ENCODE peak calls at places on chromosomes 12 and 14, in five cellular contexts. S, X, T, Q and H are unnamed samples.
A peak's percentile ranks its signal among the peaks of the same experiment; 100 is the strongest.

GRCh38 chr12:93979189-93979588 is 169.2 kb upstream of the PLXNC1 start:
- DNase-seq in X (no peak), S (peak; percentile 19), Q (peak; percentile 70), T (peak; percentile 35), H (no peak)

GRCh38 chr12:127760996-127761395 is 506.0 kb upstream of the TMEM132C start:
- DNase-seq in T (no peak), S (no peak), Q (no peak), X (no peak), H (no peak)

GRCh38 chr14:23102801-23103200 is 2.0 kb downstream of the CIROP start:
- DNase-seq in T (no peak), X (no peak), S (no peak), Q (no peak), H (no peak)

GRCh38 chr12:40946612-40947194 is 241.4 kb upstream of the PDZRN4 start:
- DNase-seq in X (no peak), S (no peak), T (no peak), Q (peak; percentile 58), H (no peak)

GRCh38 chr14:105383083-105383730 is 15.1 kb upstream of the TEX22 start:
- DNase-seq in S (no peak), X (no peak), Q (no peak), T (no peak), H (no peak)

GRCh38 chr14:49907186-49907585 is 14.3 kb downstream of the ARF6 start:
- DNase-seq in T (no peak), X (no peak), S (no peak), Q (no peak), H (no peak)

GRCh38 chr12:71442567-71442931 is 3.0 kb downstream of the LGR5 start:
- DNase-seq in T (no peak), S (no peak), X (no peak), Q (no peak), H (no peak)

GRCh38 chr12:40692617-40693502 is 621 bp downstream of the CNTN1 start:
- DNase-seq in Q (no peak), S (no peak), X (no peak), T (no peak), H (peak; percentile 37)

GRCh38 chr14:100067971-100068959 is 3.0 kb downstream of the EVL start:
- DNase-seq in Q (peak; percentile 57), S (peak; percentile 28), T (peak; percentile 67), X (peak; percentile 88), H (no peak)

GRCh38 chr12:120362516-120363273 is 6.3 kb downstream of the MSI1 start:
- DNase-seq in Q (no peak), T (no peak), S (no peak), X (no peak), H (no peak)

GRCh38 chr14:23056956-23057756 is at the start of gene CDH24:
- DNase-seq in S (peak; percentile 61), T (peak; percentile 80), Q (peak; percentile 72), X (peak; percentile 76), H (peak; percentile 86)

GRCh38 chr14:64970041-64970440 is 2.1 kb downstream of the RAB15 start:
- DNase-seq in T (no peak), Q (no peak), S (no peak), X (no peak), H (no peak)

GRCh38 chr12:96465896-96466295 is 23.5 kb upstream of the CFAP54 start:
- DNase-seq in T (no peak), X (no peak), S (no peak), Q (no peak), H (no peak)

GRCh38 chr14:98754343-98755025 is 517.5 kb downstream of the BCL11B start:
- DNase-seq in X (no peak), S (no peak), Q (no peak), T (no peak), H (no peak)

GRCh38 chr14:75141967-75142366 is 15.1 kb upstream of the NEK9 start:
- DNase-seq in S (no peak), Q (peak; percentile 80), T (no peak), X (no peak), H (no peak)

GRCh38 chr14:32934891-32935633 is 3.6 kb upstream of the NPAS3 start:
- DNase-seq in Q (peak; percentile 9), X (no peak), S (no peak), T (no peak), H (peak; percentile 26)

GRCh38 chr14:50082784-50083466 is 33.4 kb downstream of the VCPKMT start:
- DNase-seq in Q (peak; percentile 70), X (peak; percentile 83), T (peak; percentile 57), S (no peak), H (no peak)

GRCh38 chr12:106771425-106771824 is 3.1 kb upstream of the RIC8B start:
- DNase-seq in T (no peak), Q (no peak), S (no peak), X (no peak), H (no peak)

GRCh38 chr12:106769546-106769945 is 4.9 kb upstream of the RIC8B start:
- DNase-seq in T (no peak), X (no peak), S (no peak), Q (no peak), H (no peak)

GRCh38 chr12:106767954-106768501 is 6.5 kb upstream of the RIC8B start:
- DNase-seq in S (no peak), X (no peak), T (no peak), Q (peak; percentile 60), H (peak; percentile 49)

GRCh38 chr12:106767206-106767605 is 7.3 kb upstream of the RIC8B start:
- DNase-seq in S (no peak), T (no peak), X (no peak), Q (no peak), H (no peak)

DNA sequence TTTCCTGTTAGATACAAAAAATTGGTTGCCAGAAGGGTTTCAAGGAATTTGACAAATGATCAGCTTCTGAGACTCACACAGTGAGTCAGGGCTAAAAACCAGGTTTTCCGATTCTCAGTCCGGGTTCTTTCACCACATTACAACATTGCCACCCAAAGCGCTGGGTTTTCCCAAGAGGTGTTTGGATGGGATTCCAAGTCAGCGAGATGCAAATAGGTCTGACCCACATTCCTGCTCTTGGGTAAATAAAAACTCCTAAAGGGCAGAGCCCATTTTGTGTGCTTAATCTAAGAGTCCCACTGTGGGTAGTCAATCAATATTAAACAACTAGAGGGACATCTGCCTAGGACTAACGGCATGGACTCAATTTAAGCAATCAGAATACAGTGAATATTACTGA is 5.4 kb upstream of the RIC8B start:
- DNase-seq in S (no peak), T (no peak), Q (no peak), X (no peak), H (no peak)
- TF ChIP-seq CTCF in S (no peak), T (no peak), Q (no peak), X (no peak), H (no peak)

GRCh38 chr14:103031956-103032355 is 25.4 kb downstream of the CDC42BPB start:
- DNase-seq in X (no peak), Q (no peak), T (peak; percentile 44), S (no peak), H (no peak)
- TF ChIP-seq CTCF in X (no peak), Q (no peak), T (no peak), S (peak; percentile 4), H (no peak)

DNA sequence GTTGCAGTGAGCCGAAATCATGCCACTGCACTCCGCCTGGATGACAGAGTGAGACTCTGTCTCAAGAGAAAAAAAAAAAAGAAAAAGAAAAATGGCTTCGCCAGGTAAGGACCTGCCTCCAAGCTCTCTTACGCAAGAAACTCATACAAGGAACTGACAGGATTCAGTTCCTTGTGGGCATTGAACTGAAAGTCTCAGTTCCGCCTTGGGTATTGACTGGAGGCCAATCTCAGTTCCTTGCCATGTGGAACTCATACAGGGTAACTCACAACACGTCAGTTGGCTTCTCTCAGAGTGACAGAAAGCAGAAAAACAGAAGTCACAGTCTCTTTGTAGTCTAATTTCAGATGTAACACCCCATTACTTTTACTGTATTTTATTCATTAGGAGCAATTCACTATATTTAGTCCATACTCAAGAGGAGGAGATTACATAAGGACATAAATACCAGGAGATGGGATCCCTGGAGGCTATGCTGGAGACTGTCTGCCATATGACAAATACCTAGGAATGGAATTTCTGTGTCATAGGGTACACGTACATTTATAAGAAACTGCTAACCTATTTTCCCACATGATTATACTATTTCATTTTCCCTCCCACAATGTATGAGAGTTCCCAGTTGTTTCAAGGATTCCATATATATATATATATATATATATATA is 11.4 kb upstream of the NOPCHAP1 start:
- DNase-seq in S (no peak), Q (no peak), X (no peak), T (no peak), H (no peak)
- TF ChIP-seq CTCF in S (no peak), Q (no peak), X (no peak), T (no peak), H (no peak)

DNA sequence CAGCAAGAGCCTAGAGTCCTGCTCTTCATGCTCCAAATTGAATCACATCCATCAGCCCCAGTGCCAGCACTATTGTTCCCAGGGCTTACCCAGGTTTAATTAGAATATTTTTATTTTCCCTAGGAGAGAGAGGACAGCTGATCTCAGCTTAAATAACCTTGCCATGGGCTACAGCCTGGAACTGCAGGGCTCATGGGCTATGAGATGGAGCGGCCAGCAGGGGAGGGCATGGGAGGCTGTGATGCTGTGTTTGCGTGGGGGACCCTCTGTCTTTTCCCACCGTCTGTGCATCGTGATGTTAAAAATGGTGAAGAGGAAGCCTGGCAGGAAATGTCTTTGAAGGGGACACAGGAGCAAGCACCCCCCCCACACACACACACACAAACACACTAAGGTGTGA is 59.3 kb upstream of the WSCD2 start:
- DNase-seq in S (no peak), Q (no peak), T (no peak), X (no peak), H (no peak)
- TF ChIP-seq CTCF in S (no peak), Q (no peak), T (no peak), X (no peak), H (no peak)

GRCh38 chr12:130342842-130343241 is 5.2 kb downstream of the PIWIL1 start:
- DNase-seq in S (no peak), T (no peak), Q (no peak), X (no peak), H (no peak)
- TF ChIP-seq CTCF in S (no peak), T (no peak), Q (no peak), X (no peak), H (no peak)

GRCh38 chr14:54503476-54503875 is 6.2 kb upstream of the CGRRF1 start:
- DNase-seq in T (no peak), Q (peak; percentile 72), X (no peak), S (no peak), H (no peak)
- TF ChIP-seq CTCF in T (no peak), Q (peak; percentile 66), X (no peak), S (peak; percentile 36), H (peak; percentile 22)